ENCODE peak calls at places on chromosomes 5 and 9, in eight cellular contexts. U is foreskin keratinocyte; X is DND-41; A is CD4-positive, alpha-beta T cell; E is uterus; W is Panc1; J is dorsolateral prefrontal cortex; V is cardiac muscle cell. P is an unnamed sample.

GRCh38 chr5:138831703-138832102 is 43.4 kb downstream of the LRRTM2 start:
- DNase-seq in U (no peak), X (no peak), A (no peak), E (no peak), W (no peak), J (no peak), V (no peak), P (no peak)

GRCh38 chr9:133251773-133252172 is 23.2 kb downstream of the ABO start:
- DNase-seq in U (no peak), X (no peak), A (no peak), E (no peak), W (no peak), J (no peak), V (no peak), P (no peak)

GRCh38 chr5:103927739-103928138 is 365.1 kb upstream of the NUDT12 start:
- DNase-seq in U (no peak), X (no peak), A (no peak), E (no peak), W (no peak), J (no peak), V (no peak), P (no peak)

GRCh38 chr5:154228696-154229095 is 38.2 kb downstream of the GALNT10 start:
- DNase-seq in U (no peak), X (no peak), A (no peak), E (no peak), W (no peak), J (no peak), V (no peak), P (no peak)

GRCh38 chr5:137320056-137321045 is 178.8 kb downstream of the SPOCK1 start:
- DNase-seq in U (peak), X (peak), A (no peak), E (peak), W (no peak), J (no peak), V (peak), P (no peak)

GRCh38 chr5:156774273-156774672 is 75.8 kb upstream of the PPP1R2B start:
- DNase-seq in U (no peak), X (no peak), A (no peak), E (no peak), W (no peak), J (no peak), V (no peak), P (no peak)

GRCh38 chr9:129109504-129109903 is 1.1 kb downstream of the CRAT start:
- DNase-seq in U (no peak), X (peak), A (peak), E (peak), W (no peak), J (peak), V (peak), P (no peak)

GRCh38 chr5:17304282-17304681 is 86.9 kb downstream of the BASP1 start:
- DNase-seq in U (no peak), X (no peak), A (no peak), E (no peak), W (no peak), J (no peak), V (peak), P (no peak)

DNA sequence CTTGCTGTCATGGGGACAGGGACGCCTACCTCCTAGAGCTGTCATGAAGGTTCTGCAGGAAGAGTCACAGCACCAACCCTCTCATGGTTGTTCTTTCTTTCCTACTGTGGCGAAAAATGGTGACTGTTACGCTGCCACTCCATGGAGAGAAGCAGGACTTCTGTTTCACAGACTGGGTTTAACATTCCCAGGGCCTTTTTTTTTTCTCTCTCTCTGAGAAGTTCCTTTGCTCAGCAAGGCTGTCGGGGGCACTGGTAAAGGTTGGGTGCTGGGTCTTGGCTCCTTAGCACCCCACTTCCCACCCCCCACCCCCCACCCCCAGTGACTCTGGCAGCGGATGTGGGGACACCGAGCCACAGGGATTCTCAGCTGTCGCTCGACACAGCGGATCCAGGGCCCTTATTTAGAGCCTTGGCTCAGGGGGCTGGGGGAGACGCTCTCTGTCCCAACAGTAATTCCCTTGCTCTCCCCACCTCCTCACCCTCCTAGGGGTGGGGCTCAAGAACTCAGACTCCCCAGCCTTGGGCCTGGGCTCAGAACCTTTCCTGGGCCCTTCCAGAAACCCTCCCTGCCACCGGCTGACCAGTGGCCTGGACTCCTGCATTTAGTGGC is 34.4 kb downstream of the DUSP1 start:
- DNase-seq in U (no peak), X (no peak), A (no peak), E (no peak), W (no peak), J (no peak), V (no peak), P (no peak)
- H3K27ac ChIP-seq in U (no peak), X (no peak), A (no peak), E (no peak), W (peak), J (no peak), V (no peak), P (no peak)

GRCh38 chr5:167158588-167158987 is 1132.9 kb upstream of the WWC1 start:
- DNase-seq in U (no peak), X (no peak), A (no peak), E (no peak), W (no peak), J (no peak), V (no peak), P (no peak)

GRCh38 chr5:167155387-167156051 is 1135.9 kb upstream of the WWC1 start:
- DNase-seq in U (no peak), X (no peak), A (no peak), E (no peak), W (no peak), J (no peak), V (no peak), P (no peak)

GRCh38 chr5:167160388-167160787 is 1131.1 kb upstream of the WWC1 start:
- DNase-seq in U (no peak), X (no peak), A (no peak), E (no peak), W (no peak), J (no peak), V (no peak), P (no peak)

GRCh38 chr5:167152561-167152960 is 1138.9 kb upstream of the WWC1 start:
- DNase-seq in U (no peak), X (no peak), A (no peak), E (no peak), W (no peak), J (no peak), V (no peak), P (no peak)

GRCh38 chr5:167156446-167156845 is 1135.0 kb upstream of the WWC1 start:
- DNase-seq in U (no peak), X (no peak), A (no peak), E (no peak), W (no peak), J (no peak), V (no peak), P (no peak)
- H3K27ac ChIP-seq in U (no peak), X (no peak), A (no peak), E (no peak), W (no peak), J (no peak), V (no peak), P (no peak)

DNA sequence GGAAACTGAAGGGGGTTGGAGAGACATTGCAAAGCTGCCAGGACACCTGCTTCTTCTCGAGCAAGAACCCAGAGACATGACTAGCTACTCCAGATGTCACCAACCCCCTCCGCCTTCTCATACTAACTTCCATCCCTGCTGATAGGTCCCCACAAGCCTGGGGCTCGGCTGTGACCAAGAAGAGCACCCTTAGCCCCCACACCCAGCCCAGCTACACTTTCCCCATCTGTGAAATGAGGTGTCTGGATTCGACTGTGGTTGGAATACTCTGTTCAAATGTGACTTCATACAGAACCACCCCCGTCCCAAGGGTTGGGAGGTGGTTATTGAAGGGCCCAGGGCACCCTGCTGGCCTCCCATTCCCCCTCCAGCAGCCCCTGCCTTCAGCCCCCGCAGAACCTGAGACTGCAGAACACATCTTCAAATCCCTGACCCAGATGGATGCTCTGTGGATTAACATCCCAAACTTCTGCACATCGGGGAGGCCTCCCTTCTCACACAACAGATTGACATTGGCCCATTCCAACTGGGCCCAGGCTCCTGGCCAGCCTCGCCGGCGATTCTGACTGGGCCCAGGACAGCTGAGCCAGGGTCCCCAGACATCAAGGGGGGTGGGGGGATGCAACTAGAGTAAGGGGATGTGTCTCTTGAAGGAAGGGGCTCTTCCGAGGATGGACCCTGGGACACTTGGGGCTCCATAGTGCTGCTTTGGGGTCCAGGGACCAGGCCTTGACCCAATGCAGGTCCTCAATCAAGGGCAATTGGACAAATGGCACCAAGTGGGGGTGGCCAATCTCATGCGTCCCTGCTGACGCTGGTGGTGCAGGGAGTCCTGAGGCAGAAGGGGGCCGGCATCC is 21.7 kb upstream of the FIBCD1 start:
- DNase-seq in U (no peak), X (no peak), A (no peak), E (no peak), W (no peak), J (no peak), V (no peak), P (no peak)
- H3K27ac ChIP-seq in U (no peak), X (no peak), A (no peak), E (no peak), W (no peak), J (no peak), V (no peak), P (no peak)

DNA sequence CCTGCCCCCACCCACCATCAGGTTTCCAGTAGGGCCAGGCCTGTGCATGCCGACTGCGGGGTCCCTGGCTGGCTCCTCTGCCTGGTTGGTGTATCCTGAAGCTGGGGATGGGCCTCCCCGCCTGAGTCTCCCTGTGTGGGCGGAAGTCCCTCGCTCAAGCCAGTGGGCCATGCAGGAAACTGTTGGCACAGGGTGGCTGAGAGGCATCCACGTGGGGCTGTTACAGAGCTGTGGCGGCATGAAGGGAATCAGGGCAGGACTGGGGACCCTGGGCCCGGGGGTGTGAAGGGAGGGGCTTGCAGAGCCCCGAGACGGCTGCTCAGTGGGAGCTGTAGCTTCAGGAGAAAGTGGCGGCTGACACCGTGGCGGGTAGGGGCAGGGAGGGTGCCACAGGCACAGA is 88.8 kb downstream of the RXRA start:
- DNase-seq in U (no peak), X (no peak), A (no peak), E (no peak), W (no peak), J (no peak), V (no peak), P (no peak)
- H3K27ac ChIP-seq in U (no peak), X (no peak), A (no peak), E (peak), W (no peak), J (no peak), V (no peak), P (no peak)

DNA sequence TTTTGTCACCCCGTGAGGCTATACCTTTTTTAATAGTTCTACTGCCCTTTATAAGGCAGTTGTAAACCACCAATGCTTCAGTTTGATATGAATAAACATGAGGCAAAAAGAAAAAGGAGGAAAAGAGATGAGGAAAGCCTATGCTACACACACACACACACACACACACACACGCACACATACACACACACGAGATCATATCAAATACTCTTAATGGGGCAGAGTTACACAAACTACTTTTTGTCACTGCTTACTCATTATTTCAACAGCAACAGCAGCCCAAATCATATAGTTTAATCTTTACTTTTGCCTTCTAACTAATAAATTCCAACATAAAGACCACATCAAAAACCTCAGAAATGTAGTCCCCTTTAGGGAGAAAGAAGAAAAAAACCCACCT is 116.8 kb upstream of the PAM start:
- DNase-seq in U (no peak), X (no peak), A (no peak), E (no peak), W (no peak), J (no peak), V (no peak), P (peak)
- H3K27ac ChIP-seq in U (no peak), X (no peak), A (no peak), E (no peak), W (no peak), J (no peak), V (no peak), P (no peak)